ENCODE peak calls at places on chromosome 1, in nine cellular contexts. Z is testis, T is fibroblast of lung, E is tibial artery, X is thoracic aorta, M is transverse colon, D is aorta, H is adipocyte, W is left ventricle myocardium inferior. S is an unnamed sample.

GRCh38 chr1:96281491-96281890 is 440.1 kb upstream of the PTBP2 start:
- DNase-seq in T (peak; percentile 8), H (peak; percentile 22), E (no peak), D (no peak), M (no peak), W (no peak), X (no peak), Z (no peak), S (no peak)

GRCh38 chr1:162003825-162004205 is 19.9 kb downstream of the OLFML2B start:
- DNase-seq in Z (no peak), H (peak; percentile 88), T (peak; percentile 94), E (peak; percentile 55), X (no peak), W (no peak), D (no peak), M (no peak), S (peak; percentile 9)

GRCh38 chr1:23559985-23560755 is 869 bp upstream of the ID3 start:
- DNase-seq in M (no peak), T (peak; percentile 40), E (no peak), D (no peak), W (no peak), H (peak; percentile 81), Z (no peak), X (no peak), S (no peak)

GRCh38 chr1:154407021-154407865 is 2.1 kb downstream of the IL6R start:
- DNase-seq in D (peak; percentile 63), X (no peak), E (no peak), H (no peak), W (no peak), T (no peak), M (no peak), Z (no peak), S (peak; percentile 56)

GRCh38 chr1:79264285-79264684 is 257.8 kb upstream of the ADGRL4 start:
- DNase-seq in H (no peak), T (no peak), Z (no peak), E (no peak), X (no peak), M (no peak), W (no peak), D (no peak), S (no peak)

GRCh38 chr1:171389176-171389575 is 75.2 kb downstream of the FMO4 start:
- DNase-seq in D (no peak), H (no peak), E (no peak), M (no peak), T (peak; percentile 38), Z (no peak), X (no peak), W (no peak), S (no peak)

GRCh38 chr1:27342778-27343638 is 1.2 kb downstream of the SYTL1 start:
- DNase-seq in Z (no peak), T (no peak), E (no peak), D (no peak), M (peak; percentile 67), W (no peak), X (no peak), H (no peak), S (peak; percentile 77)

GRCh38 chr1:172287207-172287606 is 133.3 kb upstream of the C1orf105 start:
- DNase-seq in Z (peak; percentile 72), W (peak; percentile 60), T (peak; percentile 89), D (peak; percentile 81), X (peak; percentile 47), H (peak; percentile 83), E (peak; percentile 86), M (peak; percentile 14), S (peak; percentile 6)

GRCh38 chr1:93136445-93136844 is 43.8 kb downstream of the TMED5 start:
- DNase-seq in E (no peak), W (no peak), T (no peak), H (no peak), Z (no peak), X (no peak), M (no peak), D (no peak), S (no peak)

GRCh38 chr1:93140106-93140505 is 40.1 kb downstream of the TMED5 start:
- DNase-seq in T (no peak), W (no peak), M (no peak), X (no peak), D (no peak), Z (no peak), H (peak; percentile 20), E (no peak), S (no peak)

GRCh38 chr1:93142161-93142560 is 38.1 kb downstream of the TMED5 start:
- DNase-seq in T (no peak), D (no peak), H (no peak), W (no peak), M (no peak), Z (no peak), X (no peak), E (no peak), S (no peak)

GRCh38 chr1:93132638-93133037 is 47.6 kb downstream of the TMED5 start:
- DNase-seq in M (no peak), E (no peak), W (no peak), H (no peak), Z (no peak), T (no peak), X (no peak), D (no peak), S (no peak)

GRCh38 chr1:93137604-93138292 is 42.5 kb downstream of the TMED5 start:
- DNase-seq in X (no peak), D (no peak), M (no peak), H (peak; percentile 3), E (no peak), T (no peak), Z (no peak), W (no peak), S (no peak)
- H3K36me3 ChIP-seq in X (peaks cover 13% of the 10 kb centered on the region), D (peaks cover 2% of the 10 kb centered on the region), M (peaks cover 23% of the 10 kb centered on the region), H (peaks cover 28% of the 10 kb centered on the region), E (peaks cover 15% of the 10 kb centered on the region), T (peaks cover 5% of the 10 kb centered on the region), Z (no peaks in the 10 kb centered on the region), W (peaks cover 52% of the 10 kb centered on the region), S (peaks cover 4% of the 10 kb centered on the region)

DNA sequence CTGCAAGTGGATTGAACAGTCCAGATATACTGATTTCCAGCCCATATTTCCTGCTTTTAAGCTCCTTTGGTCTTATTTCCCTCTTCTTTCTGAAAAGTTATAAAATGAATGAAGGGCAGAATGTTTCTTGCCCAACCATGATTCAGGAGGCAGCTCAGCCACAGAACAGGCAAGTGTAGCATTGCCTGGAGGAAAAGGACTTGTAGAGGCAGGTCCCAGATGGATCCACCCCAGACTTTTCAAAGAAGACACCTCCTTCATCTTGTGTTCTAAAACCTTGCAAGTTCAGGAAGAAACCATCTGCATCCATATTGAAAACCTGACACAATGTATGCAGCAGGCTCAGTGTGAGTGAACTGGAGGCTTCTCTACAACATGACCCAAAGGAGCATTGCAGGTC is at the start of gene CLCA2:
- DNase-seq in T (no peak), D (no peak), H (no peak), M (no peak), W (no peak), Z (no peak), E (no peak), X (no peak), S (no peak)
- H3K4me1 ChIP-seq in T (no peaks in the 10 kb centered on the region), D (peaks cover under 1% of the 10 kb centered on the region), H (peaks cover 35% of the 10 kb centered on the region), M (no peaks in the 10 kb centered on the region), W (no peaks in the 10 kb centered on the region), Z (no peaks in the 10 kb centered on the region), E (peaks cover 8% of the 10 kb centered on the region), X (peaks cover under 1% of the 10 kb centered on the region), S (no peaks in the 10 kb centered on the region)

DNA sequence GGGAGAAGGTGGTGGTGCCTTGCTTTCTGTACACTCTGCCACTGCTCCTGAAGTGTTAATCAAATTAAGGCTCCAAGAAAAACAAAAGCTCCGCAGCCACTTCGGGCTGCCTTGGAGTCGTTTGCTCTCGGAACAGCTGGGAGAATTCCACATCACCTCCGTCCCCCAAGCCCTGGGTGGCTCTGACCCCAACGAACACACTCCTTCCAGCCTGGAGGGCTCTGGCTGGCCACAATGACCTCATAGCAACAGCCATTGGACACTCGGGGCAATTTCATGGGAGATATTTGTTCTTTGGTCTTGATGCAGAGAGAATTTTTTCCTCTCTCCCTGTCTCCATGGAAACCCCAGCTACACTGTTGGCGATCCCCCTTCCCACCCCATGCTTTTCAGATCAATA is 1.4 kb downstream of the WNT4 start:
- DNase-seq in X (no peak), T (no peak), Z (no peak), M (no peak), H (peak; percentile 7), W (no peak), D (no peak), E (no peak), S (no peak)
- H3K4me3 ChIP-seq in X (no peak overlapping the region), T (no peak overlapping the region), Z (peak overlapping the region; percentile 58), M (peak overlapping the region; percentile 49), H (no peak overlapping the region), W (peak overlapping the region; percentile 67), D (no peak overlapping the region), E (no peak overlapping the region), S (peak overlapping the region; percentile 51)

GRCh38 chr1:31261916-31262315 is 22.2 kb upstream of the NKAIN1 start:
- DNase-seq in D (no peak), Z (no peak), E (no peak), M (no peak), T (no peak), H (no peak), X (no peak), W (no peak), S (no peak)

GRCh38 chr1:31259746-31260145 is 20.1 kb upstream of the NKAIN1 start:
- DNase-seq in T (peak; percentile 3), X (no peak), E (no peak), H (no peak), Z (no peak), M (no peak), W (no peak), D (no peak), S (no peak)

GRCh38 chr1:31266547-31266946 is 26.9 kb upstream of the NKAIN1 start:
- DNase-seq in H (peak; percentile 20), Z (no peak), D (no peak), E (no peak), T (peak; percentile 6), W (no peak), X (no peak), M (no peak), S (no peak)

GRCh38 chr1:31264790-31265386 is 25.2 kb upstream of the NKAIN1 start:
- DNase-seq in H (no peak), D (no peak), T (no peak), W (peak; percentile 18), E (no peak), Z (no peak), M (no peak), X (no peak), S (peak; percentile 54)

DNA sequence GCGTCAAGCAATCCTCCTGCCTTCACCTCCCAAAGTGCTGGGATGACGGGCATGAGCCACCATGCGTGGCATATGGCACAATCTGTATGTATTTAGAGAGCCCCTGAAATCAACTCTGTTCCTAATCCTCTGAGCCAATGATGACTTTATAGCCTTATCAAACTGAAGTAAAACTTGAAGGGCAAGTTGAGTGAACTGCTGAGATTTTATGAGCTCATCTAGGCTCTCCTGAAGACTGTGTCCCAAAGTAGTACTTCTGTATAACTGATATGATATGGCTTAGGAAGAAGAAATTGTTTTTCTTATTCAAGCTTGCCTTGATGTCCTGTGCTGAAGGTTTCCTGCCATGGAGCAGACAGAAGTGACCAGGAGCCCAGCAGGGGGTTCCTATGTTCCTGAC is 23.7 kb upstream of the NKAIN1 start:
- DNase-seq in Z (no peak), D (no peak), T (no peak), E (no peak), M (no peak), X (no peak), H (no peak), W (no peak), S (no peak)
- H3K36me3 ChIP-seq in Z (no peaks in the 10 kb centered on the region), D (peaks cover 3% of the 10 kb centered on the region), T (peaks cover 7% of the 10 kb centered on the region), E (peaks cover 70% of the 10 kb centered on the region), M (peaks cover 43% of the 10 kb centered on the region), X (peaks cover 50% of the 10 kb centered on the region), H (peaks cover 93% of the 10 kb centered on the region), W (peaks cover 95% of the 10 kb centered on the region), S (peaks cover 41% of the 10 kb centered on the region)